ENCODE peak calls at places on chromosomes 3 and 15, in four cellular contexts. D is K562, G is HepG2, B is HCT116. F is an unnamed sample.

GRCh38 chr15:85972805-85973540 is 106.7 kb upstream of the AGBL1 start:
- DNase-seq in D (no peak), B (no peak), G (peak; percentile 58), F (no peak)

GRCh38 chr15:59307164-59307535 is 65.5 kb downstream of the MYO1E start:
- DNase-seq in B (no peak), G (no peak), D (no peak), F (no peak)

GRCh38 chr3:156764761-156765160 is 61.4 kb upstream of the LEKR1 start:
- DNase-seq in B (no peak), D (no peak), G (no peak), F (no peak)

GRCh38 chr3:58020740-58021071 is 12.5 kb downstream of the FLNB start:
- DNase-seq in D (no peak), B (no peak), G (no peak), F (no peak)

GRCh38 chr15:42155546-42156265 is 730 bp downstream of the PLA2G4F start:
- DNase-seq in G (no peak), D (peak; percentile 56), B (no peak), F (peak; percentile 58)

GRCh38 chr3:143266512-143266911 is 146.9 kb downstream of the CHST2 start:
- DNase-seq in B (no peak), D (no peak), G (no peak), F (no peak)

GRCh38 chr3:191136347-191136746 is 62.7 kb upstream of the OSTN start:
- DNase-seq in G (peak; percentile 18), B (peak; percentile 23), D (no peak), F (peak; percentile 14)

GRCh38 chr15:78450285-78450858 is 12.4 kb downstream of the IREB2 start:
- DNase-seq in G (no peak), B (no peak), D (no peak), F (no peak)

GRCh38 chr3:33488246-33488645 is 48.0 kb upstream of the UBP1 start:
- DNase-seq in D (no peak), B (no peak), G (no peak), F (no peak)

GRCh38 chr15:51229907-51230328 is 108.5 kb downstream of the CYP19A1 start:
- DNase-seq in B (no peak), D (no peak), G (peak; percentile 8), F (peak; percentile 55)

GRCh38 chr3:105527949-105528348 is 161.2 kb downstream of the ALCAM start:
- DNase-seq in G (no peak), B (peak; percentile 40), D (no peak), F (no peak)
- TF ChIP-seq ELF1 in G (no peak), B (no peak), D (no peak), F (no peak)

GRCh38 chr3:179175358-179175757 is 27.2 kb downstream of the PIK3CA start:
- DNase-seq in G (no peak), B (no peak), D (no peak), F (no peak)

GRCh38 chr3:179174898-179175297 is 26.7 kb downstream of the PIK3CA start:
- DNase-seq in G (no peak), B (no peak), D (no peak), F (no peak)

GRCh38 chr3:179179979-179180758 is 32.0 kb downstream of the PIK3CA start:
- DNase-seq in B (no peak), G (no peak), D (no peak), F (no peak)

GRCh38 chr3:179179256-179179655 is 31.1 kb downstream of the PIK3CA start:
- DNase-seq in D (no peak), B (no peak), G (no peak), F (no peak)

DNA sequence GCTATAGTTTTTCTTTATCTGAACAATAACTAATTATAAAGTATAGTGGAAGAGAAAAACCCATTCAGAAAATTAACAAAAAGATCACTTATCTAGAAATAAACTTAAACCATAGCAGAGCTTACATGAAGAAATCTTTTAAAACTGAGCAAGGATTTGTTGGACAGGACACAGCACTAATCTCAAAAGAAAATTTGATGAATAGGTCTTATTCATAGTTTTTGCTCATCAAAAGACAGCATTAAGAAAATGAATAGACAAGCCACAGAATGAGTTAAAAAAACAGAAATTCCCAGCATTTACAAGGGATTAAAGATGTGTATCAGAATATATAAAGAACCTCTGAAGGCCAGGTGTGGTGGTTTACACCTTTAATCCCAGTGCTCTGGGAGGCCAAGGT is 29.5 kb downstream of the PIK3CA start:
- DNase-seq in G (no peak), D (no peak), B (no peak), F (no peak)
- H3K4me3 ChIP-seq in G (no peak overlapping the region), D (no peak overlapping the region), B (no peak overlapping the region), F (no peak overlapping the region)

GRCh38 chr15:67185051-67185450 is 69.4 kb downstream of the AAGAB start:
- DNase-seq in D (no peak), B (no peak), G (no peak), F (no peak)
- TF ChIP-seq ELF1 in D (no peak), B (no peak), G (no peak), F (no peak)

GRCh38 chr3:197336348-197336747 is 37.9 kb upstream of the DLG1 start:
- DNase-seq in D (no peak), B (no peak), G (no peak), F (no peak)
- H3K4me3 ChIP-seq in D (no peak overlapping the region), B (no peak overlapping the region), G (no peak overlapping the region), F (no peak overlapping the region)

GRCh38 chr3:65597225-65597951 is 441.3 kb downstream of the MAGI1 start:
- DNase-seq in D (no peak), G (no peak), B (no peak), F (peak; percentile 87)

GRCh38 chr3:65595222-65595996 is 443.3 kb downstream of the MAGI1 start:
- DNase-seq in D (no peak), B (no peak), G (no peak), F (peak; percentile 36)

GRCh38 chr3:65595997-65596300 is 442.8 kb downstream of the MAGI1 start:
- DNase-seq in D (no peak), B (no peak), G (no peak), F (no peak)

GRCh38 chr3:65596511-65597224 is 442.1 kb downstream of the MAGI1 start:
- DNase-seq in G (no peak), B (no peak), D (no peak), F (peak; percentile 16)

DNA sequence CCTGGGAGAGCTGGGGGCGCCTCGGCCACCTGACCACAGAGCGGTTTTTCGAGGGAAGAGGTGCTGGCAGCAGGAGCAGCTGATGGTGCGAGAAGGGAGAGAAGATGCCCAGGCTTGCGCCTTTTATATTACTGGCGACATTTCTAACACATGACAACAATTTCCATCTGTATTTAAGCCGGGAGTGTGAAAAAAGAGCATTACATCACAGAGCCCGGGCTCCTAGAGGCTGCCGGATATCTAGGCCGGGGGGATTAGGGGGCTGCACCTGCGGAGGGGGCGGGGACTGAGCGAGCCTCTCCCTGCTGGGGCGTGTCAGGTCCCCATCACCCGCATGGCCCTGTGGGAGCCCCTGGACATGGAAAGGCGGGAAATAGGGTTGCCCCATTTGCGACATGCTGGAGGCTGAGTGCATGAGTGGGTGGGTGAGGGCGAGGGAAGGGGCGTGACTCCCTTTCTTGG is 440.7 kb downstream of the MAGI1 start:
- DNase-seq in B (no peak), D (peak; percentile 21), G (no peak), F (peak; percentile 55)
- TF ChIP-seq ELF1 in B (no peak), D (no peak), G (no peak), F (no peak)

GRCh38 chr3:9130318-9131110 is 118.9 kb downstream of the SRGAP3 start:
- DNase-seq in G (no peak), B (no peak), D (no peak), F (peak; percentile 79)

GRCh38 chr3:9139366-9139765 is 110.1 kb downstream of the SRGAP3 start:
- DNase-seq in G (no peak), B (no peak), D (no peak), F (no peak)

GRCh38 chr3:9135930-9136525 is 113.4 kb downstream of the SRGAP3 start:
- DNase-seq in G (no peak), D (peak; percentile 21), B (no peak), F (peak; percentile 83)

GRCh38 chr3:9136746-9137434 is 112.6 kb downstream of the SRGAP3 start:
- DNase-seq in B (no peak), G (no peak), D (no peak), F (no peak)

GRCh38 chr3:9135526-9135925 is 113.9 kb downstream of the SRGAP3 start:
- DNase-seq in G (no peak), B (no peak), D (no peak), F (no peak)
- H3K4me3 ChIP-seq in G (no peak overlapping the region), B (no peak overlapping the region), D (no peak overlapping the region), F (no peak overlapping the region)

GRCh38 chr3:105214575-105214974 is 152.1 kb upstream of the ALCAM start:
- DNase-seq in B (no peak), G (no peak), D (no peak), F (no peak)
- TF ChIP-seq ELF1 in B (no peak), G (no peak), D (no peak), F (no peak)

F was measured in SK-N-SH.